ENCODE peak calls at places on chromosomes 2 and 18, in six cellular contexts. Z is transverse colon, D is body of pancreas, J is heart left ventricle, N is NB4, Q is sigmoid colon. X is an unnamed sample.
A peak's percentile ranks its signal among the peaks of the same experiment; 100 is the strongest.

GRCh38 chr2:120642646-120643045 is 93.0 kb upstream of the GLI2 start:
- DNase-seq in Q (no peak), Z (no peak), N (no peak), J (no peak), D (no peak), X (no peak)

GRCh38 chr2:64998658-64999061 is 9.5 kb downstream of the SLC1A4 start:
- DNase-seq in J (peak; percentile 38), D (no peak), Q (no peak), Z (no peak), N (no peak), X (peak; percentile 35)

GRCh38 chr2:159456500-159457426 is 159.6 kb downstream of the BAZ2B start:
- DNase-seq in D (no peak), Q (no peak), N (no peak), J (no peak), Z (no peak), X (no peak)

GRCh38 chr2:134462791-134463725 is 209.2 kb downstream of the MGAT5 start:
- DNase-seq in D (no peak), N (no peak), Z (no peak), J (no peak), Q (no peak), X (no peak)

GRCh38 chr2:233928594-233929351 is 11.6 kb downstream of the TRPM8 start:
- DNase-seq in Q (no peak), Z (peak; percentile 19), N (peak; percentile 61), J (no peak), D (no peak), X (no peak)

GRCh38 chr2:234482807-234483206 is 14.1 kb downstream of the ARL4C start:
- DNase-seq in J (no peak), Z (no peak), N (no peak), Q (no peak), D (no peak), X (no peak)

GRCh38 chr2:176178271-176178806 is 10.1 kb upstream of the HOXD1 start:
- DNase-seq in Q (no peak), Z (peak; percentile 64), J (no peak), N (peak; percentile 80), D (no peak), X (no peak)

GRCh38 chr18:75377975-75378673 is 49.4 kb downstream of the SMIM21 start:
- DNase-seq in Q (no peak), Z (no peak), D (no peak), N (no peak), J (no peak), X (no peak)

GRCh38 chr2:30385327-30385726 is 61.7 kb upstream of the LCLAT1 start:
- DNase-seq in J (no peak), D (no peak), N (peak; percentile 12), Q (no peak), Z (no peak), X (no peak)

GRCh38 chr2:163348843-163349395 is 386.9 kb downstream of the FIGN start:
- DNase-seq in D (peak; percentile 9), Q (no peak), N (peak; percentile 98), Z (peak; percentile 19), J (peak; percentile 25), X (no peak)

GRCh38 chr2:216608525-216608924 is 24.7 kb upstream of the IGFBP2 start:
- DNase-seq in D (no peak), Z (no peak), Q (no peak), N (no peak), J (no peak), X (no peak)

GRCh38 chr2:207432471-207432870 is 97.3 kb upstream of the CREB1 start:
- DNase-seq in Q (no peak), D (no peak), N (no peak), Z (no peak), J (no peak), X (no peak)

GRCh38 chr2:221741496-221742211 is 169.6 kb upstream of the EPHA4 start:
- DNase-seq in Q (no peak), D (no peak), J (no peak), N (no peak), Z (no peak), X (no peak)

GRCh38 chr2:29084561-29084960 is 10.2 kb upstream of the PCARE start:
- DNase-seq in J (no peak), Z (no peak), Q (no peak), N (no peak), D (no peak), X (no peak)

GRCh38 chr18:50469380-50469781 is 90.5 kb upstream of the MAPK4 start:
- DNase-seq in Z (no peak), J (peak; percentile 74), Q (no peak), N (no peak), D (no peak), X (peak; percentile 53)

GRCh38 chr18:22639026-22639463 is 221.3 kb upstream of the CTAGE1 start:
- DNase-seq in N (no peak), Z (no peak), Q (no peak), D (no peak), J (no peak), X (no peak)

GRCh38 chr2:9392895-9393757 is 30.2 kb downstream of the ITGB1BP1 start:
- DNase-seq in N (peak; percentile 65), Z (no peak), J (no peak), D (no peak), Q (peak; percentile 38), X (no peak)

GRCh38 chr2:238908960-238909951 is 61.4 kb downstream of the TWIST2 start:
- DNase-seq in N (no peak), Q (peak; percentile 73), J (no peak), Z (no peak), D (peak; percentile 13), X (no peak)

DNA sequence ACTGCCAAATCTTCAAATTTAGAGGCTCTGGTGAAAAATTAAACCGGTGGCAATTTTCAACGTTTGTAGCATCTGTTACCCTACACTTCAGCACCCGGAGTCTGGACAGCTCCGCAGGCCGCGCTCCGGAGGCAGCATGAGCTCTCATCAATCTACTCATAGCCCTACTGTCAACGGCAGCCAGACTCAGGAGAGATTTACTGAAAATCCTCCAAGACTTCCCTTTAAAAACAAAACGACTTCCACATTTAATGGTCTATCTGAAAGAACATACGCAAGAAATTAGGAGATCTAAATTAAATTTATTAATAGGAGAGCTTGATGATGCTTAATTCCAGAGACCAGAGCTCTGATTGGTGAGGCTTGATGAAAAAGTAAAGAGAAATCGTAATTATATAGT is 968 bp upstream of the ADCYAP1 start:
- DNase-seq in J (peak; percentile 38), Z (no peak), N (peak; percentile 51), D (peak; percentile 54), Q (no peak), X (no peak)
- TF ChIP-seq POLR2A in J (no peak), Z (no peak), N (no peak), D (no peak), Q (no peak), X (no peak)

DNA sequence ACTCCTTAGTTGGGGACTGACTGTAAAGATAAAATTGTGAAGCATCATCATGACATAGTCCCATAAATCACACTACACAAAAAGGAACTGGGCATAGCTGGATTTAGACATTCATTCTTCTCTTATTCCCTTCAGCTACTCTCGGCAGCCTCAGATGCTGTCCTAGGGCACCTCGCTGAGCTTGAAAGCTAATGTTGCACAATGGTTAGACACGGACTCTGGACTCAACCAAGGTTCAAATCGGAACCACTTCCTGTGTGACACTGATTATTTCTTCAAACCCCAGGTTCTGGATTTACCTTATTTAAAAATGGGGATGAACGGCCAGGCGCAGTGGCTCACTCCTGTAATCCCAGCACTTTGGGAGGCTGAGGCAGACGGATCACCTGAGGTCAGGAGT is 89.8 kb downstream of the CCBE1 start:
- DNase-seq in J (no peak), N (no peak), Q (no peak), D (no peak), Z (no peak), X (no peak)
- TF ChIP-seq CTCF in J (no peak), N (no peak), Q (no peak), D (no peak), Z (no peak), X (no peak)

DNA sequence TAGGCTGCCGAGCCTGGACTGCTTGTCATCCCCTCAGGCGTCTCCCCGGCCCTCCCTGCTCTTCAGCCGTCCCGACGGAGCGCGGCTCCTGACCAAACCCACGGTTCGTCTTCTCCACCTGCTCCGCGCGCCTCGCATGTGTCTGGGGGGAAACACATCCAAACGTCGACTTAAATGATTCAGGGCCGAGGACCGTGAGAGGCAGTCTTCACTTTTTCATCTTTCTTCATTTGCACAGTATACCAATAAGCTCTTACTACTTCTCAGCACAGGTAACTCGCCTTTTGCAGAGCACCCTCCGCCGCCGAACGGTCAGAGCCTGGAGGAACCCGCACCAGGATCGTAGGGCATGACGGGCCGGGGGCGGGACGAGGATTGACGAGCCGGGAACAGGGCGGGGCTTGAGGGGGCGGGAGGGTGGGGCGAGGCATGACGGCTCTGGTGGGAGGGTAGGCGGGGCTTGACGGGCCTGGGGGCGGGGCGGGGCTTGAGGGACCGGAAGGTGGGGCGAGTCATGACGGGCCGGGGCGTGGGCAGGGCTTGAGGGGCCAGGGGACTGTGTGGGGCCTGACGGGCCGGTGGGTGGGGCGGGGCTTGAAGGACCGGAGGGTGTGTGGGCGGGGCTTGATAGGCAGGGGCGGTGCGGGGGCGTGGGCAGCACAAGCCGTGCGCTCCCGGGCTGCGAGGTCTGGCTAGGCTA is at the start of gene SEH1L:
- DNase-seq in D (peak; percentile 99), Q (peak; percentile 100), Z (peak; percentile 100), N (peak; percentile 97), J (peak; percentile 100), X (peak; percentile 100)
- TF ChIP-seq POLR2A in D (peak; percentile 86), Q (peak; percentile 52), Z (peak; percentile 66), N (peak; percentile 34), J (no peak), X (peak; percentile 72)

GRCh38 chr2:98188351-98189046 is 101.5 kb downstream of the VWA3B start:
- DNase-seq in Z (no peak), J (no peak), D (no peak), Q (no peak), N (peak; percentile 42), X (no peak)
- TF ChIP-seq CTCF in Z (no peak), J (no peak), D (no peak), Q (no peak), N (no peak), X (no peak)